ENCODE peak calls at places on chromosomes 13 and 19, in seven cellular contexts. P is adrenal gland, Z is hepatocyte, Q is PC-9, H is uterus, E is BE2C, N is stomach. G is an unnamed sample. For H3K4me1 and H3K36me3, the result is how much of the 10 kb centered on the place peaks cover.

GRCh38 chr19:53910170-53910518 is 1.1 kb downstream of the CACNG7 start:
- DNase-seq in P (no peak), E (no peak), Q (no peak), N (no peak), H (no peak), Z (peak), G (no peak)

GRCh38 chr13:102779426-102780159 is 6.0 kb upstream of the TEX30 start:
- DNase-seq in H (no peak), E (no peak), P (no peak), Z (no peak), Q (no peak), N (no peak), G (no peak)

GRCh38 chr13:109998808-109999528 is 212.6 kb upstream of the IRS2 start:
- DNase-seq in Z (peak), N (no peak), H (no peak), E (no peak), Q (peak), P (no peak), G (peak)

GRCh38 chr13:38350114-38350617 is 515 bp downstream of the UFM1 start:
- DNase-seq in E (peak), P (peak), H (no peak), Z (peak), N (peak), Q (peak), G (peak)

GRCh38 chr19:4454952-4455738 is 2.4 kb downstream of the UBXN6 start:
- DNase-seq in P (peak), N (no peak), H (peak), E (no peak), Q (no peak), Z (peak), G (no peak)

GRCh38 chr19:45440873-45441654 is 17.3 kb upstream of the ERCC1 start:
- DNase-seq in N (no peak), Q (no peak), Z (peak), H (no peak), E (peak), P (no peak), G (peak)

GRCh38 chr19:9961103-9961502 is 24.8 kb upstream of the OLFM2 start:
- DNase-seq in P (no peak), H (no peak), Q (no peak), E (no peak), N (no peak), Z (no peak), G (no peak)

GRCh38 chr19:43444531-43445340 is 20.7 kb downstream of the LYPD3 start:
- DNase-seq in Q (no peak), Z (no peak), N (no peak), H (no peak), E (no peak), P (no peak), G (no peak)

GRCh38 chr19:11551603-11552235 is 7.3 kb downstream of the ELOF1 start:
- DNase-seq in P (no peak), Q (no peak), H (peak), Z (no peak), E (peak), N (no peak), G (no peak)

GRCh38 chr13:110341445-110342247 is 34.6 kb downstream of the COL4A2 start:
- DNase-seq in N (no peak), Q (no peak), H (no peak), E (no peak), Z (no peak), P (no peak), G (no peak)

GRCh38 chr19:17049711-17050280 is 23.2 kb upstream of the CPAMD8 start:
- DNase-seq in P (no peak), Z (no peak), E (no peak), H (peak), Q (peak), N (no peak), G (no peak)

GRCh38 chr13:91381371-91381770 is 17.1 kb upstream of the GPC5 start:
- DNase-seq in P (no peak), N (no peak), Z (peak), H (no peak), Q (no peak), E (peak), G (no peak)

GRCh38 chr13:51731759-51732158 is 72.2 kb downstream of the DHRS12 start:
- DNase-seq in P (no peak), Z (no peak), N (no peak), H (no peak), E (no peak), Q (no peak), G (no peak)

GRCh38 chr13:20828540-20829364 is 55.0 kb upstream of the EEF1AKMT1 start:
- DNase-seq in E (peak), Q (peak), P (peak), H (peak), Z (peak), N (no peak), G (peak)

GRCh38 chr19:28956971-28957370 is 256.0 kb downstream of the UQCRFS1 start:
- DNase-seq in N (no peak), Z (no peak), Q (no peak), H (no peak), E (no peak), P (no peak), G (no peak)

GRCh38 chr19:39324242-39324842 is 3.7 kb upstream of the LRFN1 start:
- DNase-seq in E (no peak), H (no peak), Q (no peak), Z (no peak), P (no peak), N (no peak), G (no peak)
- H3K4me1 ChIP-seq in E (under half), H (under half), Q (under half), Z (under half), P (under half), N (under half), G (under half)

DNA sequence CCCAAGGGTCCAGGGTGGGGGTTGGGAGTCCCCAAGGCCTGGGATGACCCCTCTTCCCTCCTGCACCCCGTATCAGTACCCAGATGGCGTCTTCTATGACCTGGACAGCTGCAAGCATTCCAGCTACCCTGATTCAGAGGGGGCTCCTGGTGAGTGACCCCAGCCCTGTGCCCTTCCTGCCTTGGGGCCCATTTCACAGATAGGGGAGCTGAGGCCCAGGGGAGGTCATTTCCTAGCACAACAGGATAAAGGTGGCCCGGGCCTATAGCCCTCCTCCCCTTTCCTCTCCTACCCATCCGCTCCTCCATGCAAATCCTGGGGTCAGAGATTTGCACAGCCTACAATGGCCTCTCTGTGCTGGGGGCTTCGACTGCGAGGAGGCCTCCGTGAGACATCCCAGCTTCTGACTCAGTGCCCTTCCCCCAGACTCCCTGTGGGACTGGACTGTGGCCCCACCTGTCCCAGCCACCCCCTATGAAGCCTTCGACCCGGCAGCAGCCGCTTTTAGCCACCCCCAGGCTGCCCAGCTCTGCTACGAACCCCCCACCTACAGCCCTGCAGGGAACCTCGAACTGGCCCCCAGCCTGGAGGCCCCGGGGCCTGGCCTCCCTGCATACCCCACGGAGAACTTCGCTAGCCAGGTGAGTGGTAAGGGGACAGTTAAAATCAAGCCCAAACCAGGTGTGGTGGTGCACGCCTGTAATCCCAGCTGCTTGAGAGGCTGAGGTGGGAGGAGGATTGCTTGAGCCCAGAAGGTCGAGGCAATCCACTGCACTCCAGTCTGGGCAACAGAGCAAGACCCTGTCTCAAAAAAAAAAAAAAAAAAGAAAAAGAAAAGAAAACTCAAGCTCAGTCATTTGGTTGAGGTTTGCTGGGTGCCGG is 3.9 kb downstream of the SPIB start:
- DNase-seq in Z (no peak), Q (no peak), P (no peak), N (no peak), E (no peak), H (no peak), G (no peak)
- TF ChIP-seq CTCF in Z (no peak), Q (no peak), P (no peak), N (no peak), E (no peak), H (no peak), G (no peak)

GRCh38 chr13:49746111-49746510 is 46.4 kb downstream of the KPNA3 start:
- DNase-seq in E (no peak), N (peak), P (no peak), Z (no peak), Q (no peak), H (no peak), G (no peak)

GRCh38 chr13:49739498-49740187 is 48.4 kb upstream of the EBPL start:
- DNase-seq in Z (no peak), H (no peak), E (no peak), N (no peak), Q (no peak), P (no peak), G (peak)

DNA sequence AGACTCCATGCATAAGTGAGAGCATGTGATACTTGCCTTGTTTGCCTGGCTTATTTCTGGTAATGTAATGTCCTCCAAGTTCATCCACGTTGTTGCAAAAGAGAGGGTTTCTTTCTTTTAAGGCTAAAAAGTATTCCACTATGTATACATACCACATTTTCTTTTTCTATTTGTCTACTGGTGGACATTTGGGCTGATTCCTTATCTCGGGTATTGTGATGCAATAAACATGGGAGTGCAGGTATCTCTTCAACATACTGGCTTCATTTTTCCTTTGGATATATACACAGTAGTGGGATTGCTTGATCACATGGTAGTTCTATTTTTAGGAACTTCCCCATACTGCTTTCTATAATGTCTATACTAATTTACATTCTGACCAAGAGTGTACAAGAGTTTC is 49.6 kb upstream of the EBPL start:
- DNase-seq in N (no peak), E (no peak), H (no peak), Z (no peak), Q (no peak), P (no peak), G (no peak)
- H3K36me3 ChIP-seq in N (under half), E (under half), H (under half), Z (under half), Q (under half), P (under half), G (under half)

GRCh38 chr19:33813391-33814101 is 16.9 kb downstream of the KCTD15 start:
- DNase-seq in H (no peak), E (peak), Q (no peak), N (no peak), Z (no peak), P (no peak), G (no peak)

GRCh38 chr19:33818426-33818825 is 21.8 kb downstream of the KCTD15 start:
- DNase-seq in E (no peak), H (no peak), N (peak), Q (no peak), Z (no peak), P (no peak), G (no peak)

GRCh38 chr19:33814181-33815165 is 17.8 kb downstream of the KCTD15 start:
- DNase-seq in N (no peak), P (no peak), E (no peak), Z (no peak), H (no peak), Q (no peak), G (no peak)

GRCh38 chr19:33812388-33813330 is 16.0 kb downstream of the KCTD15 start:
- DNase-seq in P (no peak), H (no peak), Z (no peak), Q (no peak), N (no peak), E (peak), G (no peak)

DNA sequence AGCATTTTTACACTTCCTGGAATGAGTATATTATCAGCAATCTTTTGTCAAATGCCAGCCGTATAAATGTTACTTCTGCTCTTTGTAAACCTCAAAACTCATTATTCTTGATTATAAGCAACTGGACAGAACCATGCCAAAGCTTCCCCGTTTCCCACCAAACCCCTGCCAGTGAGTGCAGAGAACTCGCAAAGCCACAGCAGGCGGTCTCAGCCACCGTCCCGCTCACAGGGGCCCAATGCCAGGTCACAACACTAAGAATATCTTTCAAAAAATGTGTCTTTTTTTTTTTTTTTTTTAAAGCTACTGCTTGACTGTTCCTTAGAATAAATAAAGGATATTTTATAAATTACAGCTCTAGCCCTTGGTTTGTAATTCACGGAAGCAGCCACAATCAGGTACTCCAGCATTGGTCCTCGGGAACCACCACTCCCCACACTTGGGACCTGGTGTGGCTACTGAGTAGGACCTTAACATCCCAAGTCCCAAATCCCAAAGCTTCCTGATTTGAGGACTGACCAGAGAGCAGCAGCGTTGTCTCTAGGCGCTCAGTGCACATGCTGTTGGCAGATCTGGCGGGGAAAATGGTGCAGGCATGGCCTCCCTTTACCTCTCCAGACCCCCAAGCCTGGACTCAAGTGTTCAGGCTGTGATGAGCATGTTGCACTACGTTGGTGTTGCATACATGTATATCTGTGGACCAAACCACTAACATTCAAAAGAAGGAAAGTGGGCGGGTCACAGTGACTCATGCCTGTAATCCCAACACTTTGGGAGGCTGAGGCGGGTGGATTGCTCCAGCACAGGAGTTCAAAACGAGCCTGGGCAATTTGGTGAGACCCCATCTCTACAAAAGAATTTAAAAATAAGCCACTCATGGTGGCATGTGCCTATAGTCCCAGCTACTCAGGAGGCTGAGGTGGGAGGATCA is 19.0 kb downstream of the KCTD15 start:
- DNase-seq in E (no peak), H (no peak), P (no peak), Q (no peak), Z (no peak), N (no peak), G (no peak)
- H3K4me1 ChIP-seq in E (under half), H (under half), P (under half), Q (under half), Z (under half), N (under half), G (under half)